ENCODE peak calls at places on chromosomes 13 and 19, in ten cellular contexts. F is mesenchymal stem cell, D is GM23248, V is psoas muscle, I is astrocyte, T is right cardiac atrium, E is lower lobe of right lung, H is AG04450, S is cardiac muscle cell, A is stomach. X is an unnamed sample.

GRCh38 chr13:114313061-114313860 is 1.0 kb upstream of the CHAMP1 start:
- DNase-seq in F (peak; percentile 9), D (peak; percentile 41), V (no peak), I (no peak), T (peak; percentile 64), E (no peak), H (no peak), S (no peak), A (no peak), X (peak; percentile 25)

GRCh38 chr19:35959040-35959967 is 23.1 kb downstream of the LRFN3 start:
- DNase-seq in F (no peak), D (peak; percentile 68), V (peak; percentile 61), I (no peak), T (peak; percentile 74), E (peak; percentile 83), H (no peak), S (no peak), A (peak; percentile 60), X (peak; percentile 63)

GRCh38 chr19:12769689-12770088 is 5.7 kb downstream of the HOOK2 start:
- DNase-seq in F (no peak), D (no peak), V (no peak), I (no peak), T (no peak), E (peak; percentile 77), H (no peak), S (peak; percentile 78), A (peak; percentile 54), X (no peak)

GRCh38 chr13:94362411-94362909 is 117.0 kb downstream of the DCT start:
- DNase-seq in F (peak; percentile 88), D (peak; percentile 95), V (no peak), I (peak; percentile 82), T (peak; percentile 21), E (no peak), H (peak; percentile 86), S (peak; percentile 80), A (peak; percentile 48), X (peak; percentile 59)

GRCh38 chr13:109410868-109411267 is 375.5 kb downstream of the IRS2 start:
- DNase-seq in F (no peak), D (no peak), V (no peak), I (no peak), T (no peak), E (no peak), H (no peak), S (no peak), A (no peak), X (no peak)

GRCh38 chr13:55517312-55517711 is 1623.4 kb upstream of the PRR20A start:
- DNase-seq in F (no peak), D (no peak), V (no peak), I (no peak), T (no peak), E (no peak), H (no peak), S (no peak), A (no peak), X (no peak)

GRCh38 chr19:42919757-42920079 is 2.0 kb upstream of the PSG6 start:
- DNase-seq in F (no peak), D (peak; percentile 9), V (no peak), I (no peak), T (no peak), E (no peak), H (no peak), S (no peak), A (no peak), X (no peak)

GRCh38 chr19:57903298-57904174 is 12.9 kb downstream of the ZNF417 start:
- DNase-seq in F (peak; percentile 61), D (peak; percentile 76), V (no peak), I (peak; percentile 21), T (no peak), E (no peak), H (no peak), S (peak; percentile 44), A (no peak), X (no peak)

GRCh38 chr13:110894086-110894485 is 20.8 kb downstream of the ANKRD10 start:
- DNase-seq in F (no peak), D (no peak), V (no peak), I (no peak), T (no peak), E (no peak), H (no peak), S (no peak), A (no peak), X (no peak)

GRCh38 chr19:58581227-58582141 is 8.3 kb upstream of the MZF1 start:
- DNase-seq in F (peak; percentile 93), D (peak; percentile 96), V (peak; percentile 93), I (peak; percentile 54), T (peak; percentile 94), E (peak; percentile 92), H (peak; percentile 74), S (peak; percentile 94), A (peak; percentile 89), X (peak; percentile 69)

GRCh38 chr19:58558623-58559274 is 338 bp upstream of the UBE2M start:
- DNase-seq in F (peak; percentile 98), D (peak; percentile 99), V (peak; percentile 100), I (peak; percentile 91), T (peak; percentile 100), E (peak; percentile 99), H (peak; percentile 97), S (peak; percentile 99), A (peak; percentile 99), X (peak; percentile 99)

GRCh38 chr19:18568367-18568766 is 3.3 kb upstream of the UBA52 start:
- DNase-seq in F (no peak), D (no peak), V (no peak), I (no peak), T (peak; percentile 48), E (no peak), H (no peak), S (no peak), A (no peak), X (no peak)

GRCh38 chr13:100394005-100394695 is 194.4 kb downstream of the GGACT start:
- DNase-seq in F (peak; percentile 84), D (peak; percentile 94), V (no peak), I (peak; percentile 86), T (no peak), E (no peak), H (peak; percentile 61), S (no peak), A (no peak), X (no peak)

GRCh38 chr13:107994137-107994536 is 221.2 kb downstream of the LIG4 start:
- DNase-seq in F (no peak), D (no peak), V (no peak), I (no peak), T (no peak), E (no peak), H (no peak), S (no peak), A (no peak), X (no peak)

GRCh38 chr19:31383553-31383952 is 34.3 kb upstream of the TSHZ3 start:
- DNase-seq in F (no peak), D (no peak), V (no peak), I (no peak), T (no peak), E (no peak), H (no peak), S (no peak), A (no peak), X (no peak)

GRCh38 chr13:48121733-48122132 is 26.8 kb upstream of the MED4 start:
- DNase-seq in F (peak; percentile 24), D (peak; percentile 12), V (no peak), I (no peak), T (no peak), E (no peak), H (no peak), S (peak; percentile 38), A (no peak), X (no peak)

GRCh38 chr13:41182231-41182630 is 12.1 kb downstream of the KBTBD7 start:
- DNase-seq in F (no peak), D (no peak), V (no peak), I (no peak), T (no peak), E (no peak), H (no peak), S (no peak), A (no peak), X (no peak)

GRCh38 chr13:101618440-101619187 is 166.1 kb downstream of the ITGBL1 start:
- DNase-seq in F (no peak), D (no peak), V (no peak), I (no peak), T (no peak), E (no peak), H (no peak), S (no peak), A (no peak), X (peak; percentile 33)

GRCh38 chr19:45322744-45323281 is at the start of gene CKM:
- DNase-seq in F (no peak), D (no peak), V (peak; percentile 79), I (no peak), T (peak; percentile 93), E (no peak), H (no peak), S (peak; percentile 65), A (no peak), X (no peak)
- H3K4me3 ChIP-seq in F (peak within 1 kb of the TSS; percentile 51), D (peak within 1 kb of the TSS; percentile 47), V (peak within 1 kb of the TSS; percentile 66), I (no peak within 1 kb of the TSS), T (peak within 1 kb of the TSS; percentile 50), E (no peak within 1 kb of the TSS), H (peak within 1 kb of the TSS; percentile 41), S (peak within 1 kb of the TSS; percentile 30), A (peak within 1 kb of the TSS; percentile 37), X (no peak within 1 kb of the TSS)

GRCh38 chr13:36344886-36345437 is 1.2 kb downstream of the SPART start:
- DNase-seq in F (no peak), D (no peak), V (no peak), I (no peak), T (no peak), E (no peak), H (no peak), S (peak; percentile 3), A (no peak), X (no peak)
- H3K27ac ChIP-seq in F (peak overlapping the region; percentile 86), D (peak overlapping the region; percentile 100), V (peak overlapping the region; percentile 95), I (peak overlapping the region; percentile 98), T (peak overlapping the region; percentile 92), E (peak overlapping the region; percentile 99), H (peak overlapping the region; percentile 100), S (no peak overlapping the region), A (peak overlapping the region; percentile 97), X (peak overlapping the region; percentile 89)

GRCh38 chr19:52120286-52120685 is 19.5 kb downstream of the ZNF616 start:
- DNase-seq in F (no peak), D (no peak), V (no peak), I (no peak), T (no peak), E (no peak), H (no peak), S (no peak), A (no peak), X (no peak)
- H3K9me3 ChIP-seq in F (peaks cover 98% of the 10 kb centered on the region), D (peaks cover 37% of the 10 kb centered on the region), V (peaks cover 86% of the 10 kb centered on the region), I (peaks cover 53% of the 10 kb centered on the region), T (peaks cover 21% of the 10 kb centered on the region), E (peaks cover 99% of the 10 kb centered on the region), H (peaks cover 55% of the 10 kb centered on the region), S (peaks cover 26% of the 10 kb centered on the region), A (peaks cover 100% of the 10 kb centered on the region), X (peaks cover 27% of the 10 kb centered on the region)

GRCh38 chr19:11373166-11373884 is 1.1 kb upstream of the SWSAP1 start:
- DNase-seq in F (peak; percentile 32), D (peak; percentile 42), V (no peak), I (peak; percentile 25), T (no peak), E (no peak), H (no peak), S (peak; percentile 89), A (peak; percentile 44), X (no peak)
- H3K4me3 ChIP-seq in F (peak overlapping the region; percentile 79), D (no peak overlapping the region), V (no peak overlapping the region), I (no peak overlapping the region), T (no peak overlapping the region), E (peak overlapping the region; percentile 62), H (no peak overlapping the region), S (no peak overlapping the region), A (no peak overlapping the region), X (peak overlapping the region; percentile 73)

GRCh38 chr19:33194884-33195710 is 967 bp downstream of the LRP3 start:
- DNase-seq in F (peak; percentile 66), D (peak; percentile 70), V (no peak), I (no peak), T (peak; percentile 75), E (no peak), H (no peak), S (peak; percentile 52), A (peak; percentile 34), X (peak; percentile 83)
- H3K27ac ChIP-seq in F (no peak overlapping the region), D (no peak overlapping the region), V (peak overlapping the region; percentile 34), I (no peak overlapping the region), T (no peak overlapping the region), E (peak overlapping the region; percentile 65), H (no peak overlapping the region), S (no peak overlapping the region), A (peak overlapping the region; percentile 74), X (no peak overlapping the region)

X was measured in right lobe of liver.